ENCODE peak calls at places on chromosomes 16 and 17, in four cellular contexts. One of them, this sample, is unnamed.

GRCh38 chr17:17122781-17123483 is 80.7 kb downstream of the MPRIP start:
- DNase-seq in PC-9: no peak
- DNase-seq in heart left ventricle: no peak
- DNase-seq in stomach: no peak
- DNase-seq in this sample: no peak

GRCh38 chr17:64230551-64231408 is 32.3 kb downstream of the TEX2 start:
- DNase-seq in PC-9: peak; percentile 87
- DNase-seq in stomach: no peak
- DNase-seq in heart left ventricle: no peak
- DNase-seq in this sample: no peak

GRCh38 chr16:74650966-74651567 is 15.6 kb downstream of the RFWD3 start:
- DNase-seq in PC-9: no peak
- DNase-seq in stomach: no peak
- DNase-seq in heart left ventricle: no peak
- DNase-seq in this sample: no peak

GRCh38 chr17:9212376-9213310 is 191.3 kb downstream of the NTN1 start:
- DNase-seq in heart left ventricle: no peak
- DNase-seq in stomach: no peak
- DNase-seq in PC-9: no peak
- DNase-seq in this sample: no peak

GRCh38 chr16:30948956-30949654 is at the start of gene ORAI3:
- DNase-seq in heart left ventricle: peak; percentile 87
- DNase-seq in PC-9: peak; percentile 53
- DNase-seq in stomach: peak; percentile 77
- DNase-seq in this sample: peak; percentile 91

GRCh38 chr17:7644768-7645167 is 6.0 kb upstream of the ATP1B2 start:
- DNase-seq in stomach: no peak
- DNase-seq in PC-9: no peak
- DNase-seq in heart left ventricle: no peak
- DNase-seq in this sample: no peak

GRCh38 chr17:66373944-66374817 is 71.8 kb downstream of the PRKCA start:
- DNase-seq in PC-9: no peak
- DNase-seq in heart left ventricle: peak; percentile 24
- DNase-seq in stomach: no peak
- DNase-seq in this sample: no peak

GRCh38 chr16:89721644-89722391 is 481 bp downstream of the ZNF276 start:
- DNase-seq in heart left ventricle: peak; percentile 76
- DNase-seq in stomach: peak; percentile 70
- DNase-seq in PC-9: no peak
- DNase-seq in this sample: no peak

GRCh38 chr17:3960764-3961163 is 3.5 kb downstream of the ATP2A3 start:
- DNase-seq in stomach: no peak
- DNase-seq in PC-9: no peak
- DNase-seq in heart left ventricle: no peak
- DNase-seq in this sample: no peak

GRCh38 chr17:34542700-34543336 is 36.6 kb upstream of the TMEM132E start:
- DNase-seq in PC-9: no peak
- DNase-seq in heart left ventricle: no peak
- DNase-seq in stomach: peak; percentile 27
- DNase-seq in this sample: no peak

GRCh38 chr16:19521471-19522368 is at the start of gene GDE1:
- DNase-seq in heart left ventricle: peak; percentile 96
- DNase-seq in stomach: peak; percentile 96
- DNase-seq in PC-9: peak; percentile 75
- DNase-seq in this sample: peak; percentile 97

GRCh38 chr16:84881702-84882521 is 62.1 kb downstream of the CRISPLD2 start:
- DNase-seq in heart left ventricle: peak; percentile 39
- DNase-seq in stomach: no peak
- DNase-seq in PC-9: peak; percentile 77
- DNase-seq in this sample: no peak

GRCh38 chr17:49993423-49994037 is 1.5 kb downstream of the DLX3 start:
- DNase-seq in stomach: peak; percentile 43
- DNase-seq in heart left ventricle: no peak
- DNase-seq in PC-9: no peak
- DNase-seq in this sample: no peak

GRCh38 chr16:85715169-85716015 is 26.6 kb upstream of the GINS2 start:
- DNase-seq in heart left ventricle: no peak
- DNase-seq in stomach: no peak
- DNase-seq in PC-9: no peak
- DNase-seq in this sample: no peak

GRCh38 chr16:16033208-16033717 is 83.8 kb downstream of the ABCC1 start:
- DNase-seq in heart left ventricle: no peak
- DNase-seq in stomach: no peak
- DNase-seq in PC-9: no peak
- DNase-seq in this sample: no peak

GRCh38 chr16:84611041-84611440 is 6.8 kb downstream of the COTL1 start:
- DNase-seq in stomach: no peak
- DNase-seq in PC-9: no peak
- DNase-seq in heart left ventricle: no peak
- DNase-seq in this sample: no peak

GRCh38 chr16:50881953-50882352 is 140.1 kb downstream of the CYLD start:
- DNase-seq in stomach: no peak
- DNase-seq in PC-9: no peak
- DNase-seq in heart left ventricle: no peak
- DNase-seq in this sample: no peak

GRCh38 chr17:17024778-17025300 is 17.4 kb upstream of the MPRIP start:
- DNase-seq in PC-9: no peak
- DNase-seq in heart left ventricle: peak; percentile 38
- DNase-seq in stomach: no peak
- DNase-seq in this sample: no peak

GRCh38 chr17:83092931-83093330 is 13.5 kb downstream of the METRNL start:
- DNase-seq in PC-9: no peak
- DNase-seq in heart left ventricle: no peak
- DNase-seq in stomach: no peak
- DNase-seq in this sample: no peak

GRCh38 chr16:31698901-31699300 is 171.2 kb downstream of the AHSP start:
- DNase-seq in stomach: no peak
- DNase-seq in heart left ventricle: no peak
- DNase-seq in PC-9: no peak
- DNase-seq in this sample: no peak

GRCh38 chr17:8126306-8127066 is 2.6 kb upstream of the HES7 start:
- DNase-seq in PC-9: no peak
- DNase-seq in heart left ventricle: no peak
- DNase-seq in stomach: no peak
- DNase-seq in this sample: no peak

GRCh38 chr16:2719328-2720062 is 529 bp downstream of the PRSS27 start:
- DNase-seq in PC-9: peak; percentile 82
- DNase-seq in heart left ventricle: no peak
- DNase-seq in stomach: peak; percentile 68
- DNase-seq in this sample: no peak

GRCh38 chr17:37710344-37710886 is 34.4 kb downstream of the HNF1B start:
- DNase-seq in stomach: peak; percentile 99
- DNase-seq in heart left ventricle: no peak
- DNase-seq in PC-9: peak; percentile 75
- DNase-seq in this sample: no peak

GRCh38 chr17:78882546-78883089 is 20.4 kb downstream of the CEP295NL start:
- DNase-seq in heart left ventricle: peak; percentile 41
- DNase-seq in stomach: no peak
- DNase-seq in PC-9: peak; percentile 39
- DNase-seq in this sample: no peak

GRCh38 chr17:80986046-80986445 is 5.6 kb upstream of the CHMP6 start:
- DNase-seq in heart left ventricle: no peak
- DNase-seq in stomach: no peak
- DNase-seq in PC-9: no peak
- DNase-seq in this sample: no peak

DNA sequence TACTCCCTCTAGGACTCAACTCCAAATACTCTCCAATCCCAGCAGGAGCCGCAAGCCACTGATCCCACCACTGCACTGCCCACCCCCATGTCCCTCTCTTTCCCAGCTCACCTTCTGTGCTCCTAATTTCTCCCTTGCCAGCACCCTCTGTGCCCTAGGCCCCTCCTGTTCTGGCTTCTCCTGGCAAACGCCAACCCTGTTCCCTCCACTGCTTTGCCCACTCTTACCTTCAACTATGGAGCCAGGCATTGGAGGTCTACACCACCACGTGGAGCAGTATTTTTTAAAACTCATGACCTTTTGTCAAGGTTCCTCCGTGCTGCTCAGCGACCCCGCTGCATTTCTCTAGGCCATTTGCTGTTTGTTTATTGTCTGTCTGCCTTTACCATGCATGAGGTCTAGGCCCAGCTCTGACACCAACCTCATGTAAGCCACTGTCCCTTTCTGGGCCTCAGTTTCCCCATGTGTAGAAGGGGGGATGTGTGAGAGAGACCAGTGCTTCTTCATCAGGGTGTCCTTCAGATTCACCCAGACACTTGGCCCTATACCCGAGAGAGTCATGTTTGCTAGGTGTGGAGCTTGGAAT is 4.6 kb downstream of the CCDC102A start:
- DNase-seq in stomach: no peak
- DNase-seq in PC-9: no peak
- DNase-seq in heart left ventricle: no peak
- DNase-seq in this sample: peak; percentile 46
- H3K4me1 ChIP-seq in stomach: peaks cover 41% of the 10 kb centered on the region
- H3K4me1 ChIP-seq in PC-9: no peaks in the 10 kb centered on the region
- H3K4me1 ChIP-seq in heart left ventricle: peaks cover 18% of the 10 kb centered on the region
- H3K4me1 ChIP-seq in this sample: peaks cover 66% of the 10 kb centered on the region

GRCh38 chr16:76796978-76797377 is 394.0 kb upstream of the MON1B start:
- DNase-seq in stomach: no peak
- DNase-seq in heart left ventricle: no peak
- DNase-seq in PC-9: no peak
- DNase-seq in this sample: no peak

GRCh38 chr16:76801357-76801756 is 389.6 kb upstream of the MON1B start:
- DNase-seq in PC-9: no peak
- DNase-seq in heart left ventricle: no peak
- DNase-seq in stomach: no peak
- DNase-seq in this sample: no peak

GRCh38 chr16:76797457-76797856 is 393.5 kb upstream of the MON1B start:
- DNase-seq in stomach: no peak
- DNase-seq in PC-9: no peak
- DNase-seq in heart left ventricle: no peak
- DNase-seq in this sample: no peak

GRCh38 chr16:76800196-76800595 is 390.8 kb upstream of the MON1B start:
- DNase-seq in stomach: no peak
- DNase-seq in heart left ventricle: no peak
- DNase-seq in PC-9: no peak
- DNase-seq in this sample: no peak

GRCh38 chr16:76796431-76796830 is 394.6 kb upstream of the MON1B start:
- DNase-seq in PC-9: no peak
- DNase-seq in heart left ventricle: no peak
- DNase-seq in stomach: no peak
- DNase-seq in this sample: no peak
- H3K4me3 ChIP-seq in PC-9: no peak overlapping the region
- H3K4me3 ChIP-seq in heart left ventricle: no peak overlapping the region
- H3K4me3 ChIP-seq in stomach: no peak overlapping the region
- H3K4me3 ChIP-seq in this sample: no peak overlapping the region

GRCh38 chr17:27069842-27070508 is 223.9 kb upstream of the WSB1 start:
- DNase-seq in PC-9: no peak
- DNase-seq in heart left ventricle: no peak
- DNase-seq in stomach: no peak
- DNase-seq in this sample: no peak
- H3K9me3 ChIP-seq in PC-9: no peaks in the 10 kb centered on the region
- H3K9me3 ChIP-seq in heart left ventricle: no peaks in the 10 kb centered on the region
- H3K9me3 ChIP-seq in stomach: no peaks in the 10 kb centered on the region
- H3K9me3 ChIP-seq in this sample: no peaks in the 10 kb centered on the region

GRCh38 chr17:68288804-68289203 is 2.1 kb downstream of the SLC16A6 start:
- DNase-seq in stomach: no peak
- DNase-seq in heart left ventricle: no peak
- DNase-seq in PC-9: no peak
- DNase-seq in this sample: no peak
- H3K4me1 ChIP-seq in stomach: peaks cover 24% of the 10 kb centered on the region
- H3K4me1 ChIP-seq in heart left ventricle: peaks cover 13% of the 10 kb centered on the region
- H3K4me1 ChIP-seq in PC-9: peaks cover 20% of the 10 kb centered on the region
- H3K4me1 ChIP-seq in this sample: peaks cover 26% of the 10 kb centered on the region

GRCh38 chr17:14168582-14168981 is 68.1 kb downstream of the CDRT15 start:
- DNase-seq in heart left ventricle: no peak
- DNase-seq in stomach: no peak
- DNase-seq in PC-9: no peak
- DNase-seq in this sample: no peak
- H3K4me3 ChIP-seq in heart left ventricle: no peak overlapping the region
- H3K4me3 ChIP-seq in stomach: no peak overlapping the region
- H3K4me3 ChIP-seq in PC-9: no peak overlapping the region
- H3K4me3 ChIP-seq in this sample: no peak overlapping the region

DNA sequence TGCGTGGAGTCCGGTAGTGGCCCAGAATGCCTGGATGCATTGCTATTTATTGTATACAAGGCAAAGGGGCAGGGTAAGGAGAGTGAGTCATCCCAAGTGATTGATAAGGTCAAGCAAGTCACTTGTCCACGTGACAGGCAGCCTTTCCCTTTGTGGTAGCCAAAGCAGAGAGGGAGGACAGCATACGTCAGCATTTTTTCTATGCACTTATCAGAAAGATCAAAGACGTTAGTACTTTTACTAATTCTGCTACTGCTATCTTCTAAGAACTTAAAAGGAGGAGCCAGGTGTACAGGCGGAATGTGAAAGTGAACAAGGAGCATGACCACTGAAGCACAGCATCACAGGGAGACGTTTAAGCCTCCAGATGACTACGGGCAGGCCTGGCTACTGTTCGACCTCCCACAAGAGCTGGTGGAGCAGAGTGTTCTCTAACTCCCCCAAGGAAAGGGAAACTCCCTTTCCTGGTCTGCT is 47.9 kb upstream of the ARL4D start:
- DNase-seq in heart left ventricle: no peak
- DNase-seq in PC-9: no peak
- DNase-seq in stomach: no peak
- DNase-seq in this sample: no peak
- H3K9me3 ChIP-seq in heart left ventricle: peaks cover 28% of the 10 kb centered on the region
- H3K9me3 ChIP-seq in PC-9: peaks cover 23% of the 10 kb centered on the region
- H3K9me3 ChIP-seq in stomach: peaks cover 41% of the 10 kb centered on the region
- H3K9me3 ChIP-seq in this sample: peaks cover 31% of the 10 kb centered on the region

GRCh38 chr17:75695830-75696271 is 25.4 kb upstream of the ITGB4 start:
- DNase-seq in stomach: peak; percentile 82
- DNase-seq in PC-9: no peak
- DNase-seq in heart left ventricle: no peak
- DNase-seq in this sample: peak; percentile 79
- H3K4me1 ChIP-seq in stomach: peaks cover 66% of the 10 kb centered on the region
- H3K4me1 ChIP-seq in PC-9: peaks cover 63% of the 10 kb centered on the region
- H3K4me1 ChIP-seq in heart left ventricle: peaks cover 79% of the 10 kb centered on the region
- H3K4me1 ChIP-seq in this sample: peaks cover 90% of the 10 kb centered on the region

GRCh38 chr17:48600244-48601098 is 4.3 kb downstream of the HOXB6 start:
- DNase-seq in heart left ventricle: no peak
- DNase-seq in PC-9: no peak
- DNase-seq in stomach: no peak
- DNase-seq in this sample: no peak

GRCh38 chr17:48601528-48602430 is 3.0 kb downstream of the HOXB6 start:
- DNase-seq in PC-9: no peak
- DNase-seq in stomach: no peak
- DNase-seq in heart left ventricle: no peak
- DNase-seq in this sample: no peak

GRCh38 chr17:48598727-48599126 is 5.1 kb upstream of the HOXB5 start:
- DNase-seq in PC-9: no peak
- DNase-seq in stomach: no peak
- DNase-seq in heart left ventricle: no peak
- DNase-seq in this sample: no peak

GRCh38 chr17:48599373-48599772 is 5.4 kb downstream of the HOXB6 start:
- DNase-seq in PC-9: no peak
- DNase-seq in stomach: no peak
- DNase-seq in heart left ventricle: no peak
- DNase-seq in this sample: no peak

GRCh38 chr17:48601184-48601527 is 3.6 kb downstream of the HOXB6 start:
- DNase-seq in stomach: no peak
- DNase-seq in PC-9: no peak
- DNase-seq in heart left ventricle: no peak
- DNase-seq in this sample: no peak
- H3K4me3 ChIP-seq in stomach: peak overlapping the region; percentile 47
- H3K4me3 ChIP-seq in PC-9: no peak overlapping the region
- H3K4me3 ChIP-seq in heart left ventricle: no peak overlapping the region
- H3K4me3 ChIP-seq in this sample: no peak overlapping the region

This sample was measured in sigmoid colon.